ENCODE peak calls at places on chromosomes 7 and 10, in six cellular contexts. One of them, this sample, is unnamed.

GRCh38 chr10:17950726-17951125 is 992 bp upstream of the SLC39A12 start:
- DNase-seq in IMR-90: no peak
- DNase-seq in adrenal gland: no peak
- DNase-seq in HFFc6: no peak
- DNase-seq in endodermal cell: no peak
- DNase-seq in H1: no peak
- DNase-seq in this sample: no peak

GRCh38 chr10:34507217-34507616 is 307.9 kb downstream of the PARD3 start:
- DNase-seq in HFFc6: no peak
- DNase-seq in endodermal cell: no peak
- DNase-seq in H1: no peak
- DNase-seq in IMR-90: no peak
- DNase-seq in adrenal gland: no peak
- DNase-seq in this sample: no peak

GRCh38 chr10:76675951-76676587 is 961.5 kb downstream of the KCNMA1 start:
- DNase-seq in H1: no peak
- DNase-seq in IMR-90: no peak
- DNase-seq in endodermal cell: no peak
- DNase-seq in HFFc6: no peak
- DNase-seq in adrenal gland: peak
- DNase-seq in this sample: no peak

GRCh38 chr7:151817315-151817690 is 59.6 kb downstream of the PRKAG2 start:
- DNase-seq in adrenal gland: no peak
- DNase-seq in endodermal cell: no peak
- DNase-seq in HFFc6: no peak
- DNase-seq in IMR-90: no peak
- DNase-seq in H1: no peak
- DNase-seq in this sample: no peak

GRCh38 chr7:36037121-36037662 is 115.9 kb upstream of the EEPD1 start:
- DNase-seq in adrenal gland: peak
- DNase-seq in endodermal cell: no peak
- DNase-seq in HFFc6: peak
- DNase-seq in H1: no peak
- DNase-seq in IMR-90: peak
- DNase-seq in this sample: peak

GRCh38 chr7:78499283-78499682 is 700.7 kb downstream of the PHTF2 start:
- DNase-seq in H1: no peak
- DNase-seq in adrenal gland: no peak
- DNase-seq in endodermal cell: no peak
- DNase-seq in IMR-90: peak
- DNase-seq in HFFc6: peak
- DNase-seq in this sample: no peak

GRCh38 chr10:102602272-102603045 is 41.8 kb upstream of the TRIM8 start:
- DNase-seq in adrenal gland: no peak
- DNase-seq in endodermal cell: no peak
- DNase-seq in HFFc6: no peak
- DNase-seq in H1: no peak
- DNase-seq in IMR-90: no peak
- DNase-seq in this sample: no peak

GRCh38 chr7:114109299-114109698 is 190.5 kb upstream of the PPP1R3A start:
- DNase-seq in adrenal gland: no peak
- DNase-seq in HFFc6: no peak
- DNase-seq in IMR-90: no peak
- DNase-seq in H1: no peak
- DNase-seq in endodermal cell: no peak
- DNase-seq in this sample: no peak

GRCh38 chr7:101804642-101805401 is 12.6 kb upstream of the CUX1 start:
- DNase-seq in IMR-90: no peak
- DNase-seq in endodermal cell: peak
- DNase-seq in HFFc6: no peak
- DNase-seq in adrenal gland: no peak
- DNase-seq in H1: peak
- DNase-seq in this sample: no peak

GRCh38 chr10:131514454-131514853 is 202.9 kb upstream of the TCERG1L start:
- DNase-seq in H1: no peak
- DNase-seq in HFFc6: no peak
- DNase-seq in endodermal cell: peak
- DNase-seq in IMR-90: no peak
- DNase-seq in adrenal gland: no peak
- DNase-seq in this sample: no peak

GRCh38 chr10:1715821-1716220 is 21.5 kb downstream of the ADARB2 start:
- DNase-seq in IMR-90: no peak
- DNase-seq in adrenal gland: no peak
- DNase-seq in endodermal cell: peak
- DNase-seq in HFFc6: no peak
- DNase-seq in H1: peak
- DNase-seq in this sample: peak

GRCh38 chr10:30098624-30099023 is 39.2 kb upstream of the JCAD start:
- DNase-seq in H1: no peak
- DNase-seq in adrenal gland: no peak
- DNase-seq in HFFc6: peak
- DNase-seq in IMR-90: peak
- DNase-seq in endodermal cell: no peak
- DNase-seq in this sample: no peak

GRCh38 chr7:100578246-100579183 is 4.8 kb upstream of the SAP25 start:
- DNase-seq in endodermal cell: peak
- DNase-seq in adrenal gland: no peak
- DNase-seq in HFFc6: no peak
- DNase-seq in H1: no peak
- DNase-seq in IMR-90: no peak
- DNase-seq in this sample: no peak

DNA sequence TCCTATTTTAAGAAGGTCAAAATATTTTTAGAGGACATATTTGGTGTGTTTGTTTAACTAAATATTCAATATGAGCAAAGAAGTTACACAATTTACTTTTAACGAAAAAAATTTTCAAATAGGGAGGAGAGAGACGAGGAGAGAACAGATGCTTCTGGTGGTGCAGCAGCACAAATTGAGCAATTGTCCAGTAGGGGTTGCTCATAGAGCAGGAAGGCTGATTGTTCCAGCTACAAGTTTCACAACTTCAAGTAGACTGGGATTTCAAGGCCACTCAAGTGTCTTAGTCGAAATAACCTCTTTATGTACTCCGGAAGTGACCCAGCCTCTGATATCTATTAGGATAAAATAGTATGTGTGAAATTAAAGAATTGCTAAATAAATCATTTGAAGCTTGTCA is 197.9 kb downstream of the HDAC9 start:
- DNase-seq in H1: no peak
- DNase-seq in adrenal gland: peak
- DNase-seq in IMR-90: peak
- DNase-seq in HFFc6: peak
- DNase-seq in endodermal cell: peak
- DNase-seq in this sample: peak
- TF ChIP-seq CTCF in H1: no peak
- TF ChIP-seq CTCF in adrenal gland: peak
- TF ChIP-seq CTCF in IMR-90: peak
- TF ChIP-seq CTCF in HFFc6: peak
- TF ChIP-seq CTCF in endodermal cell: peak
- TF ChIP-seq CTCF in this sample: no peak

GRCh38 chr10:45375101-45375500 is 1.1 kb downstream of the ALOX5 start:
- DNase-seq in HFFc6: no peak
- DNase-seq in adrenal gland: no peak
- DNase-seq in endodermal cell: no peak
- DNase-seq in IMR-90: no peak
- DNase-seq in H1: no peak
- DNase-seq in this sample: no peak

GRCh38 chr10:45375716-45376231 is 1.8 kb downstream of the ALOX5 start:
- DNase-seq in HFFc6: no peak
- DNase-seq in H1: no peak
- DNase-seq in endodermal cell: peak
- DNase-seq in adrenal gland: no peak
- DNase-seq in IMR-90: no peak
- DNase-seq in this sample: no peak

GRCh38 chr10:45373783-45374450 is at the start of gene ALOX5:
- DNase-seq in adrenal gland: peak
- DNase-seq in HFFc6: no peak
- DNase-seq in H1: no peak
- DNase-seq in IMR-90: no peak
- DNase-seq in endodermal cell: peak
- DNase-seq in this sample: peak

GRCh38 chr10:45373003-45373782 is 823 bp upstream of the ALOX5 start:
- DNase-seq in H1: no peak
- DNase-seq in endodermal cell: no peak
- DNase-seq in HFFc6: no peak
- DNase-seq in IMR-90: no peak
- DNase-seq in adrenal gland: no peak
- DNase-seq in this sample: peak

GRCh38 chr10:45374451-45375052 is 536 bp downstream of the ALOX5 start:
- DNase-seq in endodermal cell: peak
- DNase-seq in HFFc6: no peak
- DNase-seq in H1: no peak
- DNase-seq in IMR-90: no peak
- DNase-seq in adrenal gland: peak
- DNase-seq in this sample: peak
- TF ChIP-seq CTCF in endodermal cell: peak
- TF ChIP-seq CTCF in HFFc6: no peak
- TF ChIP-seq CTCF in H1: no peak
- TF ChIP-seq CTCF in IMR-90: no peak
- TF ChIP-seq CTCF in adrenal gland: no peak
- TF ChIP-seq CTCF in this sample: no peak

DNA sequence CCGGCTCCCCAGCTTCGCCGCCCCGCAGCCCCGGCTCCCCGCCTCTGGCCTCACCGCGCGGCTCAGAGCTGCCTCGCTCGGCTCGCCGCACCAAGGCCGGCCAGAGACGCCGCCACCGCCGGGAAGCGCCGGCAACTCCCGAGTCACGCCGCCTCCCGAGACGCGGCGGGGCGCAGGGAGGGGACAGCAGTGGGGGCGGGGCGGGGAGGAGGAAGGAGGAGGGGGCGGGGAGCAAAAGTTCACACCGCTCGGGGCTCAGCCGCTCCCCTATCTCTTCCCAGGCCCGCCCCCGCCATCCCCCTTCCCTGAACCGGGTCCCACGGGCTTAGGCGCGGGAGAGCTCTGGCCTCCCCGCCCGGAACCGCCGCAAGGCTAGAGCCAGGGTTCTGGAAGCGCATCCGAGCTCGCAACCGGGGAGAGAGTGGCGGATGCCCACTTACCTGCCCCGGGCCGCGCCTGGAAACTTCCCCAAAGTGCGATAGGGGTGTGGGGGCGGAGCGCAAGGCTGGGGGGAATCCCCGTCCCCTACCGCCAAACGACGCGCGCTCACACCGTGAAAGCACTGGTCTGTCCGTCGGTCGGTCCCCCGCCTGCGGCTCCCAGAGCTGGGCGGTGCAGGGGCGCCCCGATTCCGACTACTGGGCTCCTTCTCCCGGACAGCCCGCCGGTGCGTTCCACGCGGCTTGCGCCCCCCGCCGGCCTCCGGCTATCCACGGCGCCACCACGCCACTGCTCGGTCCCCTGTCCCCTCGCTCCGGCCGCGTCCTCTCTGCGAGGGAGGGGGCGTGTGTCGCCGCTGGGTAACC is 925 bp downstream of the CHST15 start:
- DNase-seq in IMR-90: no peak
- DNase-seq in endodermal cell: peak
- DNase-seq in HFFc6: peak
- DNase-seq in adrenal gland: peak
- DNase-seq in H1: no peak
- DNase-seq in this sample: peak
- TF ChIP-seq CTCF in IMR-90: no peak
- TF ChIP-seq CTCF in endodermal cell: no peak
- TF ChIP-seq CTCF in HFFc6: peak
- TF ChIP-seq CTCF in adrenal gland: no peak
- TF ChIP-seq CTCF in H1: no peak
- TF ChIP-seq CTCF in this sample: no peak

DNA sequence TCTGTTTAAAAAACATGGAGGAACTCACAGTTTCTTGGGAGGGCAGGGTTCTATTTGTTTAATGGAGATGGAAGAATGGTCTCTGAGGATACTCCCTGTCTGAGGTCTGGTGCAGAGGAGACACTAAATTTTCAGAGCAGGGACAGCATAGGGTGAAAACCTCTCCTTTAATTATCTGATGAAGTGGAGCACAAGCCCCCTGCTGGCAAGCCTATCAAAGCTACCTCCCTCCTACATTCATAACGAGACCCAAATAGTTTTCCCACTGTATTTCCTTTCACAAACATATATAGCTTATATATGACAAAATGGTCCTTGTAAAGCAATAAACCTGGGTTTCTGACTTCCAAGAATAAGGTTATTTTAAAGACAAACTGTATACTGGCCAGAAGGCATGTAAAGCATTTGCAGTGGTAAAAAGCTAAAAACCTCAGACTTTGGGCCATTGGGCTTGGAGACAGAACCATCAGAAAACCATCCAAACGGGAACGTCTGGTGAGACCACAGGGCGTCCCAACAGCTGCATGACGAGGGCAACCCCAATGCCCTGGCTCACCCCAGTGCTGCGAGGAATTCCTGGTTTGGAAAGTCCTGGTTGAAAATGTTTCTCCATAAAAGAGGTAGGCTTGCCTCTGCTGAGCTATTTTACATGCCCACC is 201.3 kb downstream of the FANK1 start:
- DNase-seq in IMR-90: no peak
- DNase-seq in HFFc6: no peak
- DNase-seq in endodermal cell: no peak
- DNase-seq in H1: no peak
- DNase-seq in adrenal gland: no peak
- DNase-seq in this sample: no peak
- TF ChIP-seq CTCF in IMR-90: peak
- TF ChIP-seq CTCF in HFFc6: peak
- TF ChIP-seq CTCF in endodermal cell: peak
- TF ChIP-seq CTCF in H1: no peak
- TF ChIP-seq CTCF in adrenal gland: no peak
- TF ChIP-seq CTCF in this sample: no peak

GRCh38 chr10:93142534-93142933 is 68.8 kb downstream of the CYP26A1 start:
- DNase-seq in IMR-90: no peak
- DNase-seq in endodermal cell: no peak
- DNase-seq in HFFc6: no peak
- DNase-seq in adrenal gland: no peak
- DNase-seq in H1: no peak
- DNase-seq in this sample: no peak
- TF ChIP-seq CTCF in IMR-90: no peak
- TF ChIP-seq CTCF in endodermal cell: peak
- TF ChIP-seq CTCF in HFFc6: no peak
- TF ChIP-seq CTCF in adrenal gland: no peak
- TF ChIP-seq CTCF in H1: no peak
- TF ChIP-seq CTCF in this sample: no peak

GRCh38 chr10:91932737-91933136 is 9.2 kb downstream of the BTAF1 start:
- DNase-seq in HFFc6: no peak
- DNase-seq in IMR-90: no peak
- DNase-seq in H1: no peak
- DNase-seq in adrenal gland: no peak
- DNase-seq in endodermal cell: no peak
- DNase-seq in this sample: no peak

GRCh38 chr10:91935886-91936285 is 12.3 kb downstream of the BTAF1 start:
- DNase-seq in endodermal cell: no peak
- DNase-seq in IMR-90: peak
- DNase-seq in H1: no peak
- DNase-seq in adrenal gland: no peak
- DNase-seq in HFFc6: no peak
- DNase-seq in this sample: no peak

GRCh38 chr10:91925022-91925320 is 1.4 kb downstream of the BTAF1 start:
- DNase-seq in IMR-90: no peak
- DNase-seq in H1: no peak
- DNase-seq in adrenal gland: no peak
- DNase-seq in endodermal cell: no peak
- DNase-seq in HFFc6: no peak
- DNase-seq in this sample: no peak

GRCh38 chr10:91931526-91932190 is 8.1 kb downstream of the BTAF1 start:
- DNase-seq in HFFc6: peak
- DNase-seq in H1: no peak
- DNase-seq in adrenal gland: peak
- DNase-seq in endodermal cell: no peak
- DNase-seq in IMR-90: peak
- DNase-seq in this sample: no peak

GRCh38 chr10:91930939-91931338 is 7.4 kb downstream of the BTAF1 start:
- DNase-seq in IMR-90: peak
- DNase-seq in HFFc6: no peak
- DNase-seq in endodermal cell: no peak
- DNase-seq in H1: no peak
- DNase-seq in adrenal gland: no peak
- DNase-seq in this sample: no peak
- TF ChIP-seq CTCF in IMR-90: no peak
- TF ChIP-seq CTCF in HFFc6: no peak
- TF ChIP-seq CTCF in endodermal cell: no peak
- TF ChIP-seq CTCF in H1: no peak
- TF ChIP-seq CTCF in adrenal gland: no peak
- TF ChIP-seq CTCF in this sample: no peak

This sample was measured in endothelial cell.